ENCODE peak calls at places on chromosomes 5 and 9, in six cellular contexts. A is AG09309, U is osteoblast, Y is BJ, V is pancreas, T is Peyer's patch. W is an unnamed sample.

GRCh38 chr5:66643383-66643782 is 47.2 kb downstream of the MAST4 start:
- DNase-seq in A (no peak), T (no peak), Y (no peak), V (no peak), U (no peak), W (no peak)

GRCh38 chr5:81852277-81853004 is 101.5 kb upstream of the SSBP2 start:
- DNase-seq in U (no peak), V (peak), A (no peak), T (peak), Y (no peak), W (no peak)

GRCh38 chr5:168875839-168876238 is 296.7 kb upstream of the PANK3 start:
- DNase-seq in T (no peak), Y (no peak), V (no peak), A (no peak), U (no peak), W (no peak)

GRCh38 chr5:81552844-81553569 is 159.1 kb upstream of the ACOT12 start:
- DNase-seq in A (no peak), T (no peak), Y (no peak), V (no peak), U (no peak), W (no peak)

GRCh38 chr5:112004867-112005532 is 248.0 kb upstream of the NREP start:
- DNase-seq in V (no peak), T (no peak), U (no peak), A (no peak), Y (peak), W (no peak)

GRCh38 chr9:136671646-136672430 is 9.1 kb downstream of the EGFL7 start:
- DNase-seq in U (peak), A (no peak), T (peak), V (no peak), Y (no peak), W (no peak)

GRCh38 chr9:92747459-92748232 is 17.0 kb downstream of the BICD2 start:
- DNase-seq in A (no peak), T (no peak), Y (no peak), U (peak), V (no peak), W (no peak)

GRCh38 chr5:16894236-16895057 is 41.6 kb downstream of the MYO10 start:
- DNase-seq in U (peak), V (peak), T (peak), Y (peak), A (peak), W (peak)

GRCh38 chr9:78697653-78698052 is 400.7 kb downstream of the PSAT1 start:
- DNase-seq in U (peak), Y (no peak), A (no peak), T (no peak), V (no peak), W (no peak)

GRCh38 chr5:29114331-29114768 is 2076.0 kb upstream of the CDH9 start:
- DNase-seq in V (no peak), A (no peak), Y (no peak), U (no peak), T (no peak), W (no peak)

GRCh38 chr5:124457901-124458300 is 288.5 kb downstream of the ZNF608 start:
- DNase-seq in A (no peak), T (no peak), Y (no peak), V (no peak), U (no peak), W (no peak)
- H3K4me3 ChIP-seq in A (no peak), T (no peak), Y (no peak), V (no peak), U (no peak), W (no peak)

GRCh38 chr5:850511-851006 is at the start of gene ZDHHC11:
- DNase-seq in T (peak), A (no peak), U (peak), Y (no peak), V (no peak), W (no peak)
- H3K4me3 ChIP-seq in T (peak), A (no peak), U (no peak), Y (no peak), V (no peak), W (no peak)

GRCh38 chr5:95747041-95747679 is 16.0 kb downstream of the RHOBTB3 start:
- DNase-seq in U (peak), T (no peak), V (no peak), Y (no peak), A (no peak), W (no peak)
- H3K4me3 ChIP-seq in U (no peak), T (no peak), V (no peak), Y (no peak), A (no peak), W (no peak)

GRCh38 chr9:108787664-108788048 is 68.1 kb downstream of the ACTL7B start:
- DNase-seq in V (no peak), Y (no peak), A (no peak), T (no peak), U (no peak), W (no peak)
- H3K4me3 ChIP-seq in V (no peak), Y (no peak), A (no peak), T (no peak), U (no peak), W (no peak)

GRCh38 chr9:127448112-127448805 is 2.9 kb downstream of the RPL12 start:
- DNase-seq in U (no peak), Y (no peak), V (no peak), A (no peak), T (peak), W (no peak)

GRCh38 chr9:127445851-127446719 is 5.1 kb downstream of the RPL12 start:
- DNase-seq in V (no peak), A (no peak), T (peak), Y (no peak), U (no peak), W (no peak)

GRCh38 chr9:127446720-127447415 is 4.3 kb downstream of the RPL12 start:
- DNase-seq in A (no peak), V (no peak), Y (no peak), U (peak), T (peak), W (no peak)

GRCh38 chr9:127449332-127449966 is 1.8 kb downstream of the RPL12 start:
- DNase-seq in V (no peak), Y (no peak), U (peak), A (no peak), T (peak), W (no peak)

GRCh38 chr9:127447416-127448111 is 3.6 kb downstream of the RPL12 start:
- DNase-seq in Y (no peak), V (no peak), T (peak), U (no peak), A (no peak), W (no peak)
- H3K4me3 ChIP-seq in Y (no peak), V (no peak), T (no peak), U (peak), A (no peak), W (no peak)

GRCh38 chr5:62684310-62684709 is 105.7 kb downstream of the LRRC70 start:
- DNase-seq in T (no peak), V (no peak), Y (no peak), U (no peak), A (no peak), W (no peak)
- H3K4me3 ChIP-seq in T (no peak), V (no peak), Y (no peak), U (no peak), A (no peak), W (no peak)

W was measured in AG04449.